ENCODE peak calls at places on chromosomes 3 and 15, in ten cellular contexts. X, L, G, T, I, W, Q, P, U and N are unnamed samples.

GRCh38 chr15:65344909-65345275 is 32.9 kb downstream of the IGDCC3 start:
- DNase-seq in X (no peak), L (no peak), G (no peak), T (no peak), I (no peak), W (no peak), Q (no peak), P (no peak), U (no peak), N (no peak)

GRCh38 chr3:34090876-34091275 is 292.4 kb downstream of the PDCD6IP start:
- DNase-seq in X (no peak), L (no peak), G (no peak), T (no peak), I (no peak), W (no peak), Q (no peak), P (peak; percentile 34), U (no peak), N (no peak)

GRCh38 chr3:34889641-34890040 is 749.7 kb upstream of the ARPP21 start:
- DNase-seq in X (no peak), L (no peak), G (no peak), T (no peak), I (no peak), W (no peak), Q (no peak), P (no peak), U (no peak), N (no peak)

GRCh38 chr3:73418636-73419035 is 206.1 kb downstream of the PDZRN3 start:
- DNase-seq in X (no peak), L (no peak), G (no peak), T (no peak), I (no peak), W (no peak), Q (no peak), P (no peak), U (no peak), N (no peak)

GRCh38 chr15:93027413-93027812 is 61.6 kb downstream of the RGMA start:
- DNase-seq in X (no peak), L (no peak), G (no peak), T (no peak), I (no peak), W (no peak), Q (peak; percentile 35), P (no peak), U (no peak), N (peak; percentile 51)

GRCh38 chr15:42401544-42402478 is 42.5 kb downstream of the CAPN3 start:
- DNase-seq in X (no peak), L (no peak), G (no peak), T (no peak), I (no peak), W (no peak), Q (no peak), P (no peak), U (no peak), N (no peak)

GRCh38 chr3:188469228-188469885 is 315.4 kb downstream of the LPP start:
- DNase-seq in X (no peak), L (no peak), G (peak; percentile 27), T (no peak), I (no peak), W (no peak), Q (no peak), P (no peak), U (no peak), N (peak; percentile 67)

GRCh38 chr3:29646042-29646441 is 365.2 kb downstream of the RBMS3 start:
- DNase-seq in X (no peak), L (no peak), G (no peak), T (no peak), I (no peak), W (no peak), Q (no peak), P (no peak), U (no peak), N (no peak)

GRCh38 chr15:65913631-65914199 is 44.4 kb downstream of the RAB11A start:
- DNase-seq in X (no peak), L (no peak), G (no peak), T (no peak), I (no peak), W (no peak), Q (no peak), P (no peak), U (no peak), N (no peak)

GRCh38 chr3:183378008-183378407 is 50.4 kb downstream of the MCF2L2 start:
- DNase-seq in X (no peak), L (no peak), G (no peak), T (no peak), I (no peak), W (no peak), Q (no peak), P (peak; percentile 100), U (no peak), N (no peak)

GRCh38 chr3:127479449-127479848 is 111.1 kb downstream of the TPRA1 start:
- DNase-seq in X (no peak), L (no peak), G (no peak), T (no peak), I (peak; percentile 38), W (no peak), Q (peak; percentile 74), P (no peak), U (no peak), N (peak; percentile 48)

GRCh38 chr3:18098960-18099587 is 326.1 kb downstream of the SATB1 start:
- DNase-seq in X (no peak), L (no peak), G (peak; percentile 92), T (peak; percentile 78), I (no peak), W (no peak), Q (no peak), P (peak; percentile 7), U (peak; percentile 90), N (no peak)

GRCh38 chr3:94873751-94874150 is 810.9 kb downstream of the NSUN3 start:
- DNase-seq in X (no peak), L (no peak), G (no peak), T (no peak), I (no peak), W (no peak), Q (no peak), P (no peak), U (no peak), N (no peak)

GRCh38 chr3:128402998-128403397 is 63.7 kb downstream of the DNAJB8 start:
- DNase-seq in X (no peak), L (no peak), G (no peak), T (no peak), I (no peak), W (no peak), Q (no peak), P (peak; percentile 41), U (no peak), N (no peak)

GRCh38 chr15:66714543-66714981 is 12.5 kb downstream of the SMAD6 start:
- DNase-seq in X (no peak), L (no peak), G (no peak), T (no peak), I (no peak), W (no peak), Q (no peak), P (no peak), U (peak; percentile 43), N (no peak)

GRCh38 chr3:29639621-29640290 is 358.9 kb downstream of the RBMS3 start:
- DNase-seq in X (no peak), L (no peak), G (no peak), T (no peak), I (no peak), W (no peak), Q (no peak), P (no peak), U (peak; percentile 10), N (no peak)

GRCh38 chr3:110413807-110414748 is 657.5 kb upstream of the NECTIN3 start:
- DNase-seq in X (no peak), L (no peak), G (no peak), T (peak; percentile 12), I (no peak), W (no peak), Q (no peak), P (no peak), U (peak; percentile 50), N (no peak)

GRCh38 chr15:67574981-67575632 is 32.6 kb downstream of the MAP2K5 start:
- DNase-seq in X (no peak), L (no peak), G (no peak), T (no peak), I (peak; percentile 14), W (no peak), Q (no peak), P (no peak), U (no peak), N (no peak)

GRCh38 chr3:160851629-160852210 is 95.7 kb downstream of the PPM1L start:
- DNase-seq in X (no peak), L (no peak), G (no peak), T (no peak), I (no peak), W (no peak), Q (no peak), P (no peak), U (no peak), N (no peak)

GRCh38 chr15:42608767-42609488 is 33.5 kb downstream of the STARD9 start:
- DNase-seq in X (no peak), L (no peak), G (no peak), T (no peak), I (no peak), W (no peak), Q (no peak), P (no peak), U (no peak), N (no peak)

GRCh38 chr3:17141699-17142098 is 256.9 kb downstream of the PLCL2 start:
- DNase-seq in X (no peak), L (no peak), G (no peak), T (no peak), I (no peak), W (no peak), Q (no peak), P (no peak), U (no peak), N (no peak)

GRCh38 chr15:85689729-85690128 is 105.0 kb downstream of the KLHL25 start:
- DNase-seq in X (no peak), L (peak; percentile 22), G (no peak), T (no peak), I (peak; percentile 32), W (peak; percentile 73), Q (peak; percentile 61), P (no peak), U (peak; percentile 79), N (no peak)

GRCh38 chr15:93716615-93717221 is 514.6 kb upstream of the MCTP2 start:
- DNase-seq in X (no peak), L (no peak), G (no peak), T (no peak), I (no peak), W (no peak), Q (no peak), P (no peak), U (no peak), N (no peak)

GRCh38 chr3:144921710-144922109 is 950.1 kb downstream of the DIPK2A start:
- DNase-seq in X (no peak), L (no peak), G (no peak), T (no peak), I (no peak), W (no peak), Q (no peak), P (no peak), U (peak; percentile 10), N (no peak)

GRCh38 chr3:41182504-41183059 is 16.7 kb upstream of the CTNNB1 start:
- DNase-seq in X (no peak), L (no peak), G (no peak), T (no peak), I (no peak), W (no peak), Q (no peak), P (no peak), U (no peak), N (no peak)

GRCh38 chr15:68228143-68228970 is 1.2 kb downstream of the CLN6 start:
- DNase-seq in X (peak; percentile 26), L (no peak), G (no peak), T (peak; percentile 26), I (no peak), W (no peak), Q (no peak), P (peak; percentile 21), U (peak; percentile 34), N (peak; percentile 56)

GRCh38 chr3:157116017-157116416 is 43.9 kb downstream of the CCNL1 start:
- DNase-seq in X (no peak), L (no peak), G (no peak), T (no peak), I (no peak), W (no peak), Q (no peak), P (no peak), U (no peak), N (no peak)

GRCh38 chr3:137764563-137765309 is 621 bp downstream of the SOX14 start:
- DNase-seq in X (no peak), L (no peak), G (no peak), T (no peak), I (peak; percentile 31), W (no peak), Q (no peak), P (no peak), U (no peak), N (no peak)